ENCODE peak calls at places on chromosome 3, in eight cellular contexts. One of them, this sample, is unnamed.

GRCh38 chr3:5464684-5465083 is 277.2 kb downstream of the EDEM1 start:
- DNase-seq in CD8-positive, alpha-beta T cell: no peak
- DNase-seq in uterus: no peak
- DNase-seq in fibroblast of mammary gland: no peak
- DNase-seq in AG04450: no peak
- DNase-seq in sigmoid colon: no peak
- DNase-seq in kidney: no peak
- DNase-seq in GM12865: no peak
- DNase-seq in this sample: no peak

GRCh38 chr3:157914882-157915281 is 191.3 kb downstream of the SHOX2 start:
- DNase-seq in CD8-positive, alpha-beta T cell: no peak
- DNase-seq in uterus: no peak
- DNase-seq in fibroblast of mammary gland: peak; percentile 28
- DNase-seq in AG04450: no peak
- DNase-seq in sigmoid colon: no peak
- DNase-seq in kidney: no peak
- DNase-seq in GM12865: no peak
- DNase-seq in this sample: no peak

GRCh38 chr3:9194509-9195184 is 54.8 kb downstream of the SRGAP3 start:
- DNase-seq in CD8-positive, alpha-beta T cell: no peak
- DNase-seq in uterus: no peak
- DNase-seq in fibroblast of mammary gland: no peak
- DNase-seq in AG04450: no peak
- DNase-seq in sigmoid colon: peak; percentile 37
- DNase-seq in kidney: no peak
- DNase-seq in GM12865: no peak
- DNase-seq in this sample: no peak

GRCh38 chr3:14256046-14256445 is 77.4 kb downstream of the LSM3 start:
- DNase-seq in CD8-positive, alpha-beta T cell: no peak
- DNase-seq in uterus: peak; percentile 5
- DNase-seq in fibroblast of mammary gland: no peak
- DNase-seq in AG04450: no peak
- DNase-seq in sigmoid colon: no peak
- DNase-seq in kidney: no peak
- DNase-seq in GM12865: no peak
- DNase-seq in this sample: no peak

GRCh38 chr3:41198526-41198925 is 779 bp upstream of the CTNNB1 start:
- DNase-seq in CD8-positive, alpha-beta T cell: no peak
- DNase-seq in uterus: peak; percentile 42
- DNase-seq in fibroblast of mammary gland: no peak
- DNase-seq in AG04450: no peak
- DNase-seq in sigmoid colon: peak; percentile 75
- DNase-seq in kidney: peak; percentile 82
- DNase-seq in GM12865: peak; percentile 24
- DNase-seq in this sample: no peak

GRCh38 chr3:128011140-128011539 is 41.1 kb upstream of the SEC61A1 start:
- DNase-seq in CD8-positive, alpha-beta T cell: no peak
- DNase-seq in uterus: no peak
- DNase-seq in fibroblast of mammary gland: peak; percentile 20
- DNase-seq in AG04450: no peak
- DNase-seq in sigmoid colon: no peak
- DNase-seq in kidney: no peak
- DNase-seq in GM12865: peak; percentile 39
- DNase-seq in this sample: no peak

GRCh38 chr3:69248394-69248793 is 126.0 kb upstream of the LMOD3 start:
- DNase-seq in CD8-positive, alpha-beta T cell: no peak
- DNase-seq in uterus: no peak
- DNase-seq in fibroblast of mammary gland: no peak
- DNase-seq in AG04450: no peak
- DNase-seq in sigmoid colon: no peak
- DNase-seq in kidney: no peak
- DNase-seq in GM12865: no peak
- DNase-seq in this sample: no peak

GRCh38 chr3:43960448-43960840 is 269.7 kb downstream of the ABHD5 start:
- DNase-seq in CD8-positive, alpha-beta T cell: no peak
- DNase-seq in uterus: no peak
- DNase-seq in fibroblast of mammary gland: peak; percentile 26
- DNase-seq in AG04450: no peak
- DNase-seq in sigmoid colon: no peak
- DNase-seq in kidney: no peak
- DNase-seq in GM12865: no peak
- DNase-seq in this sample: no peak

GRCh38 chr3:66472313-66473134 is 28.3 kb downstream of the LRIG1 start:
- DNase-seq in CD8-positive, alpha-beta T cell: no peak
- DNase-seq in uterus: no peak
- DNase-seq in fibroblast of mammary gland: peak; percentile 92
- DNase-seq in AG04450: no peak
- DNase-seq in sigmoid colon: no peak
- DNase-seq in kidney: no peak
- DNase-seq in GM12865: peak; percentile 90
- DNase-seq in this sample: no peak

GRCh38 chr3:10228248-10228950 is 19.9 kb upstream of the TATDN2 start:
- DNase-seq in CD8-positive, alpha-beta T cell: no peak
- DNase-seq in uterus: no peak
- DNase-seq in fibroblast of mammary gland: no peak
- DNase-seq in AG04450: no peak
- DNase-seq in sigmoid colon: no peak
- DNase-seq in kidney: no peak
- DNase-seq in GM12865: peak; percentile 65
- DNase-seq in this sample: no peak

GRCh38 chr3:61875073-61875472 is 313.7 kb downstream of the PTPRG start:
- DNase-seq in CD8-positive, alpha-beta T cell: no peak
- DNase-seq in uterus: no peak
- DNase-seq in fibroblast of mammary gland: no peak
- DNase-seq in AG04450: peak; percentile 18
- DNase-seq in sigmoid colon: no peak
- DNase-seq in kidney: no peak
- DNase-seq in GM12865: no peak
- DNase-seq in this sample: no peak

GRCh38 chr3:79383402-79384012 is 384.3 kb downstream of the ROBO1 start:
- DNase-seq in CD8-positive, alpha-beta T cell: no peak
- DNase-seq in uterus: no peak
- DNase-seq in fibroblast of mammary gland: peak; percentile 41
- DNase-seq in AG04450: no peak
- DNase-seq in sigmoid colon: no peak
- DNase-seq in kidney: no peak
- DNase-seq in GM12865: no peak
- DNase-seq in this sample: no peak

GRCh38 chr3:49470714-49471420 is 800 bp downstream of the DAG1 start:
- DNase-seq in CD8-positive, alpha-beta T cell: no peak
- DNase-seq in uterus: peak; percentile 32
- DNase-seq in fibroblast of mammary gland: no peak
- DNase-seq in AG04450: no peak
- DNase-seq in sigmoid colon: no peak
- DNase-seq in kidney: no peak
- DNase-seq in GM12865: no peak
- DNase-seq in this sample: no peak

GRCh38 chr3:154273381-154273780 is 50.9 kb downstream of the DHX36 start:
- DNase-seq in CD8-positive, alpha-beta T cell: no peak
- DNase-seq in uterus: no peak
- DNase-seq in fibroblast of mammary gland: no peak
- DNase-seq in AG04450: no peak
- DNase-seq in sigmoid colon: no peak
- DNase-seq in kidney: no peak
- DNase-seq in GM12865: no peak
- DNase-seq in this sample: no peak

GRCh38 chr3:131402391-131403039 is 20.9 kb downstream of the NUDT16 start:
- DNase-seq in CD8-positive, alpha-beta T cell: no peak
- DNase-seq in uterus: no peak
- DNase-seq in fibroblast of mammary gland: peak; percentile 34
- DNase-seq in AG04450: no peak
- DNase-seq in sigmoid colon: no peak
- DNase-seq in kidney: no peak
- DNase-seq in GM12865: no peak
- DNase-seq in this sample: no peak

GRCh38 chr3:16789344-16790100 is 95.2 kb upstream of the PLCL2 start:
- DNase-seq in CD8-positive, alpha-beta T cell: no peak
- DNase-seq in uterus: no peak
- DNase-seq in fibroblast of mammary gland: no peak
- DNase-seq in AG04450: no peak
- DNase-seq in sigmoid colon: no peak
- DNase-seq in kidney: no peak
- DNase-seq in GM12865: no peak
- DNase-seq in this sample: no peak

GRCh38 chr3:195204360-195205166 is 66.4 kb downstream of the XXYLT1 start:
- DNase-seq in CD8-positive, alpha-beta T cell: no peak
- DNase-seq in uterus: peak; percentile 24
- DNase-seq in fibroblast of mammary gland: peak; percentile 58
- DNase-seq in AG04450: no peak
- DNase-seq in sigmoid colon: peak; percentile 64
- DNase-seq in kidney: no peak
- DNase-seq in GM12865: no peak
- DNase-seq in this sample: peak; percentile 69

GRCh38 chr3:71304684-71305083 is 278.8 kb downstream of the FOXP1 start:
- DNase-seq in CD8-positive, alpha-beta T cell: peak; percentile 35
- DNase-seq in uterus: peak; percentile 24
- DNase-seq in fibroblast of mammary gland: peak; percentile 65
- DNase-seq in AG04450: no peak
- DNase-seq in sigmoid colon: no peak
- DNase-seq in kidney: no peak
- DNase-seq in GM12865: no peak
- DNase-seq in this sample: no peak

DNA sequence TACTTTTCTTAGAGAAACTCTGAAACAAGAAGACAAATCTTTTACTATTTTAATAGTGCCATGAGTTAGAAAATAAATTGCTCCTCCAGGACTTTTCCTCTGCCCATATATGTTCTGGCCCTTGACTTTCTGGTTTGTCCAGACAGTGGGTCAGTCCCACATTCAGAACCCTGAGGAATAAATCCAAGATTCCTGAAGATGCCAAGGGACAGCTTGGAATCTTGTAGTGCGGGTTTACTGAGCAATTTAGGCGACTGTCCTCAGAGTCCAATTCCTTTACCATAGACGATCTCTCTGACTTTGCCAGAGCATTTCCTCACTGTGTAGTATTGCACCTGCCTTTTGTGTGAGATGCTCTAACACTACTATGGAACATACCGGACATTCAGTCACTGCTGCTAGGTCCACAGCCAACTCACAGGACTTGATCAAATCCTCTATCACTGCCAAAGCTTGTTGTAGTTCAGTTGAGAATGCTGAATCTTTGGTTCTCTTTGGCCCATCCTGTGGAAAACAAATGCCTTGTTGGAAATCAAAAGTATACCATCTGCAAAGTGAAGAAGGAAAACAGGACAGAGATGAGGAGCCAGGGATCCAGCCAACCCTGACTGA is 37.4 kb upstream of the B3GNT5 start:
- DNase-seq in CD8-positive, alpha-beta T cell: no peak
- DNase-seq in uterus: no peak
- DNase-seq in fibroblast of mammary gland: no peak
- DNase-seq in AG04450: no peak
- DNase-seq in sigmoid colon: no peak
- DNase-seq in kidney: no peak
- DNase-seq in GM12865: no peak
- DNase-seq in this sample: no peak
- TF ChIP-seq CTCF in CD8-positive, alpha-beta T cell: no peak
- TF ChIP-seq CTCF in uterus: no peak
- TF ChIP-seq CTCF in fibroblast of mammary gland: no peak
- TF ChIP-seq CTCF in AG04450: no peak
- TF ChIP-seq CTCF in sigmoid colon: no peak
- TF ChIP-seq CTCF in kidney: no peak
- TF ChIP-seq CTCF in GM12865: no peak
- TF ChIP-seq CTCF in this sample: no peak

GRCh38 chr3:143120716-143121239 is 1.2 kb downstream of the CHST2 start:
- DNase-seq in CD8-positive, alpha-beta T cell: peak; percentile 43
- DNase-seq in uterus: no peak
- DNase-seq in fibroblast of mammary gland: peak; percentile 42
- DNase-seq in AG04450: no peak
- DNase-seq in sigmoid colon: no peak
- DNase-seq in kidney: peak; percentile 77
- DNase-seq in GM12865: peak; percentile 84
- DNase-seq in this sample: no peak
- TF ChIP-seq CTCF in CD8-positive, alpha-beta T cell: no peak
- TF ChIP-seq CTCF in uterus: no peak
- TF ChIP-seq CTCF in fibroblast of mammary gland: no peak
- TF ChIP-seq CTCF in AG04450: no peak
- TF ChIP-seq CTCF in sigmoid colon: no peak
- TF ChIP-seq CTCF in kidney: no peak
- TF ChIP-seq CTCF in GM12865: peak; percentile 49
- TF ChIP-seq CTCF in this sample: peak; percentile 19

GRCh38 chr3:173939319-173939718 is 541.8 kb downstream of the NLGN1 start:
- DNase-seq in CD8-positive, alpha-beta T cell: no peak
- DNase-seq in uterus: no peak
- DNase-seq in fibroblast of mammary gland: no peak
- DNase-seq in AG04450: no peak
- DNase-seq in sigmoid colon: no peak
- DNase-seq in kidney: no peak
- DNase-seq in GM12865: no peak
- DNase-seq in this sample: no peak

GRCh38 chr3:173938159-173938558 is 540.6 kb downstream of the NLGN1 start:
- DNase-seq in CD8-positive, alpha-beta T cell: no peak
- DNase-seq in uterus: no peak
- DNase-seq in fibroblast of mammary gland: peak; percentile 53
- DNase-seq in AG04450: no peak
- DNase-seq in sigmoid colon: no peak
- DNase-seq in kidney: no peak
- DNase-seq in GM12865: no peak
- DNase-seq in this sample: peak; percentile 23

GRCh38 chr3:173945801-173946200 is 548.3 kb downstream of the NLGN1 start:
- DNase-seq in CD8-positive, alpha-beta T cell: no peak
- DNase-seq in uterus: no peak
- DNase-seq in fibroblast of mammary gland: no peak
- DNase-seq in AG04450: no peak
- DNase-seq in sigmoid colon: no peak
- DNase-seq in kidney: no peak
- DNase-seq in GM12865: no peak
- DNase-seq in this sample: no peak

GRCh38 chr3:173945081-173945652 is 547.6 kb downstream of the NLGN1 start:
- DNase-seq in CD8-positive, alpha-beta T cell: no peak
- DNase-seq in uterus: no peak
- DNase-seq in fibroblast of mammary gland: no peak
- DNase-seq in AG04450: no peak
- DNase-seq in sigmoid colon: no peak
- DNase-seq in kidney: no peak
- DNase-seq in GM12865: no peak
- DNase-seq in this sample: no peak

GRCh38 chr3:173943264-173943663 is 545.7 kb downstream of the NLGN1 start:
- DNase-seq in CD8-positive, alpha-beta T cell: no peak
- DNase-seq in uterus: no peak
- DNase-seq in fibroblast of mammary gland: no peak
- DNase-seq in AG04450: no peak
- DNase-seq in sigmoid colon: no peak
- DNase-seq in kidney: no peak
- DNase-seq in GM12865: no peak
- DNase-seq in this sample: no peak
- TF ChIP-seq CTCF in CD8-positive, alpha-beta T cell: no peak
- TF ChIP-seq CTCF in uterus: no peak
- TF ChIP-seq CTCF in fibroblast of mammary gland: no peak
- TF ChIP-seq CTCF in AG04450: no peak
- TF ChIP-seq CTCF in sigmoid colon: no peak
- TF ChIP-seq CTCF in kidney: no peak
- TF ChIP-seq CTCF in GM12865: no peak
- TF ChIP-seq CTCF in this sample: no peak

DNA sequence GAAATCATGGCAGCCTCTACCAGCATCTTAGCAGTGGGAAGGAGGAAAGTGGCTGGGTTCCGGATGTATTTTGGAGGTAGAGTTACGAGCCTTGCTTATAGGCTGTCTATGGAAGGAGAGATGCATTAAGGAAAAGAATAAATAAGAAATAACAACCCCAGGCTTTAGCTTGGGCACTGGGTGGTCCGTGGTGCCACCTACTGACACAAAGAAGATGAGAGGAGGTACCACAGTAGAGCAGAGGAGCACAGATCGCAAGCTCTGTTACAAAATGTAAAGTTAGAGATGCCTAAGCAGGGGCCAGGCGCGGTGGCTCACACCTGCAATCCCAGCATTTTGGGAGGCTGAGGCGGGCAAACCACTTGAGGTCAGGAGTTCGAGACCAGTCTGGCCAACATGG is 74.8 kb downstream of the TMEM39A start:
- DNase-seq in CD8-positive, alpha-beta T cell: no peak
- DNase-seq in uterus: no peak
- DNase-seq in fibroblast of mammary gland: no peak
- DNase-seq in AG04450: no peak
- DNase-seq in sigmoid colon: no peak
- DNase-seq in kidney: no peak
- DNase-seq in GM12865: no peak
- DNase-seq in this sample: no peak
- TF ChIP-seq CTCF in CD8-positive, alpha-beta T cell: no peak
- TF ChIP-seq CTCF in uterus: peak; percentile 14
- TF ChIP-seq CTCF in fibroblast of mammary gland: no peak
- TF ChIP-seq CTCF in AG04450: peak; percentile 19
- TF ChIP-seq CTCF in sigmoid colon: no peak
- TF ChIP-seq CTCF in kidney: no peak
- TF ChIP-seq CTCF in GM12865: no peak
- TF ChIP-seq CTCF in this sample: peak; percentile 18

This sample was measured in AG09319.